ENCODE peak calls at places on chromosomes 3 and 15, in five cellular contexts. H is GM23338, G is IMR-90, B is dorsolateral prefrontal cortex, W is brain microvascular endothelial cell. R is an unnamed sample.

GRCh38 chr3:32780735-32781210 is 37.0 kb upstream of the TRIM71 start:
- DNase-seq in B (peak; percentile 19), W (peak; percentile 32), G (peak; percentile 16), H (peak; percentile 99), R (peak; percentile 15)

GRCh38 chr3:187208159-187208558 is 10.9 kb downstream of the RTP1 start:
- DNase-seq in W (no peak), G (peak; percentile 29), B (no peak), H (no peak), R (peak; percentile 45)

GRCh38 chr15:89499156-89499555 is 2.8 kb upstream of the RHCG start:
- DNase-seq in W (no peak), H (no peak), G (no peak), B (no peak), R (no peak)

GRCh38 chr3:127997961-127998360 is 54.3 kb upstream of the SEC61A1 start:
- DNase-seq in W (no peak), H (no peak), G (no peak), B (no peak), R (no peak)

GRCh38 chr15:59232476-59232875 is 25.8 kb downstream of the LDHAL6B start:
- DNase-seq in H (no peak), B (no peak), W (peak; percentile 72), G (peak; percentile 93), R (peak; percentile 91)

GRCh38 chr3:151327571-151328198 is 1.7 kb downstream of the P2RY13 start:
- DNase-seq in G (peak; percentile 34), B (no peak), W (no peak), H (peak; percentile 51), R (no peak)

GRCh38 chr3:197339841-197340520 is 41.6 kb upstream of the DLG1 start:
- DNase-seq in W (peak; percentile 50), H (no peak), B (no peak), G (peak; percentile 20), R (peak; percentile 20)

GRCh38 chr15:99566157-99566900 is 545 bp downstream of the MEF2A start:
- DNase-seq in H (peak; percentile 39), W (no peak), G (no peak), B (no peak), R (no peak)

GRCh38 chr3:8757551-8758518 is 11.6 kb downstream of the OXTR start:
- DNase-seq in W (peak; percentile 45), H (no peak), G (peak; percentile 48), B (no peak), R (peak; percentile 90)

GRCh38 chr3:194592798-194593752 is 40.1 kb downstream of the TMEM44 start:
- DNase-seq in W (peak; percentile 99), G (peak; percentile 100), B (no peak), H (no peak), R (peak; percentile 99)
- TF ChIP-seq CTCF in W (no peak), G (no peak), B (no peak), H (no peak), R (peak; percentile 36)

GRCh38 chr3:141576744-141577052 is 89.9 kb downstream of the RASA2 start:
- DNase-seq in W (no peak), B (no peak), H (no peak), G (no peak), R (no peak)
- TF ChIP-seq CTCF in W (no peak), B (no peak), H (no peak), G (no peak), R (peak; percentile 10)

GRCh38 chr3:31725568-31725967 is 192.8 kb downstream of the STT3B start:
- DNase-seq in G (no peak), H (no peak), W (no peak), B (no peak), R (no peak)

GRCh38 chr3:31725976-31726375 is 193.3 kb downstream of the STT3B start:
- DNase-seq in W (no peak), B (no peak), H (no peak), G (no peak), R (no peak)

GRCh38 chr3:31721709-31722108 is 189.0 kb downstream of the STT3B start:
- DNase-seq in B (no peak), W (no peak), H (no peak), G (peak; percentile 83), R (no peak)

GRCh38 chr3:31724144-31724543 is 191.4 kb downstream of the STT3B start:
- DNase-seq in G (no peak), H (peak; percentile 78), B (no peak), W (no peak), R (no peak)

GRCh38 chr3:31724681-31725080 is 192.0 kb downstream of the STT3B start:
- DNase-seq in G (peak; percentile 62), B (no peak), W (no peak), H (peak; percentile 69), R (no peak)
- TF ChIP-seq CTCF in G (peak; percentile 32), B (no peak), W (peak; percentile 50), H (peak; percentile 53), R (peak; percentile 47)

GRCh38 chr3:37256447-37256846 is 82.1 kb upstream of the LRRFIP2 start:
- DNase-seq in H (peak; percentile 59), W (no peak), B (no peak), G (no peak), R (no peak)
- TF ChIP-seq CTCF in H (peak; percentile 37), W (peak; percentile 37), B (peak; percentile 15), G (peak; percentile 24), R (peak; percentile 38)

R was measured in HFFc6.